ENCODE peak calls at places on chromosomes 1 and 21, in eight cellular contexts. N, T, X, J, Q, F, E and S are unnamed samples.

GRCh38 chr1:164155337-164155850 is 403.6 kb upstream of the PBX1 start:
- DNase-seq in N (no peak), T (no peak), X (no peak), J (no peak), Q (no peak), F (no peak), E (no peak), S (no peak)

GRCh38 chr1:34617717-34618116 is 137.1 kb upstream of the GJB5 start:
- DNase-seq in N (no peak), T (no peak), X (no peak), J (no peak), Q (no peak), F (no peak), E (no peak), S (no peak)

GRCh38 chr1:71834570-71835441 is 447.5 kb downstream of the NEGR1 start:
- DNase-seq in N (no peak), T (no peak), X (peak), J (no peak), Q (no peak), F (no peak), E (no peak), S (no peak)

GRCh38 chr1:167899253-167899681 is 14.7 kb downstream of the ADCY10 start:
- DNase-seq in N (peak), T (peak), X (peak), J (no peak), Q (no peak), F (no peak), E (no peak), S (no peak)

GRCh38 chr1:104132386-104132973 is 382.8 kb downstream of the AMY1C start:
- DNase-seq in N (no peak), T (peak), X (no peak), J (no peak), Q (no peak), F (peak), E (no peak), S (no peak)

GRCh38 chr21:25385912-25386474 is 221.3 kb downstream of the MRPL39 start:
- DNase-seq in N (peak), T (peak), X (peak), J (no peak), Q (no peak), F (peak), E (no peak), S (peak)

GRCh38 chr1:54274448-54274847 is 74.5 kb downstream of the MRPL37 start:
- DNase-seq in N (no peak), T (no peak), X (no peak), J (no peak), Q (no peak), F (no peak), E (no peak), S (no peak)

GRCh38 chr1:234772345-234773147 is 162.6 kb upstream of the IRF2BP2 start:
- DNase-seq in N (peak), T (peak), X (peak), J (peak), Q (peak), F (no peak), E (peak), S (peak)

GRCh38 chr1:215652371-215652770 is 85.3 kb downstream of the KCTD3 start:
- DNase-seq in N (no peak), T (no peak), X (no peak), J (no peak), Q (no peak), F (no peak), E (no peak), S (no peak)

GRCh38 chr1:32947669-32948068 is 16.9 kb downstream of the RNF19B start:
- DNase-seq in N (no peak), T (no peak), X (no peak), J (no peak), Q (no peak), F (no peak), E (no peak), S (no peak)

GRCh38 chr1:37557402-37557801 is 662 bp downstream of the DNALI1 start:
- DNase-seq in N (no peak), T (no peak), X (no peak), J (no peak), Q (no peak), F (no peak), E (no peak), S (no peak)

GRCh38 chr1:207858271-207858670 is 52.7 kb downstream of the CD34 start:
- DNase-seq in N (no peak), T (no peak), X (no peak), J (no peak), Q (no peak), F (no peak), E (no peak), S (no peak)

GRCh38 chr1:77506771-77507170 is 175.7 kb downstream of the ZZZ3 start:
- DNase-seq in N (no peak), T (no peak), X (no peak), J (no peak), Q (no peak), F (no peak), E (no peak), S (peak)

GRCh38 chr1:170765712-170766330 is 101.9 kb downstream of the PRRX1 start:
- DNase-seq in N (no peak), T (peak), X (no peak), J (no peak), Q (no peak), F (no peak), E (no peak), S (no peak)

GRCh38 chr21:41601573-41602371 is 93.8 kb upstream of the TMPRSS2 start:
- DNase-seq in N (no peak), T (no peak), X (no peak), J (peak), Q (no peak), F (no peak), E (no peak), S (no peak)

GRCh38 chr1:199727682-199728081 is 299.8 kb upstream of the NR5A2 start:
- DNase-seq in N (no peak), T (no peak), X (no peak), J (no peak), Q (no peak), F (no peak), E (no peak), S (no peak)

GRCh38 chr21:45788635-45789506 is 145.3 kb downstream of the PCBP3 start:
- DNase-seq in N (no peak), T (no peak), X (no peak), J (no peak), Q (no peak), F (no peak), E (no peak), S (no peak)

GRCh38 chr1:88375977-88376376 is 308.1 kb upstream of the PKN2 start:
- DNase-seq in N (no peak), T (no peak), X (no peak), J (no peak), Q (no peak), F (no peak), E (no peak), S (no peak)

GRCh38 chr1:109923946-109924275 is 13.3 kb downstream of the CSF1 start:
- DNase-seq in N (no peak), T (no peak), X (no peak), J (no peak), Q (no peak), F (no peak), E (no peak), S (no peak)
- TF ChIP-seq CTCF in N (no peak), T (no peak), X (no peak), J (no peak), Q (no peak), F (no peak), E (no peak), S (no peak)

DNA sequence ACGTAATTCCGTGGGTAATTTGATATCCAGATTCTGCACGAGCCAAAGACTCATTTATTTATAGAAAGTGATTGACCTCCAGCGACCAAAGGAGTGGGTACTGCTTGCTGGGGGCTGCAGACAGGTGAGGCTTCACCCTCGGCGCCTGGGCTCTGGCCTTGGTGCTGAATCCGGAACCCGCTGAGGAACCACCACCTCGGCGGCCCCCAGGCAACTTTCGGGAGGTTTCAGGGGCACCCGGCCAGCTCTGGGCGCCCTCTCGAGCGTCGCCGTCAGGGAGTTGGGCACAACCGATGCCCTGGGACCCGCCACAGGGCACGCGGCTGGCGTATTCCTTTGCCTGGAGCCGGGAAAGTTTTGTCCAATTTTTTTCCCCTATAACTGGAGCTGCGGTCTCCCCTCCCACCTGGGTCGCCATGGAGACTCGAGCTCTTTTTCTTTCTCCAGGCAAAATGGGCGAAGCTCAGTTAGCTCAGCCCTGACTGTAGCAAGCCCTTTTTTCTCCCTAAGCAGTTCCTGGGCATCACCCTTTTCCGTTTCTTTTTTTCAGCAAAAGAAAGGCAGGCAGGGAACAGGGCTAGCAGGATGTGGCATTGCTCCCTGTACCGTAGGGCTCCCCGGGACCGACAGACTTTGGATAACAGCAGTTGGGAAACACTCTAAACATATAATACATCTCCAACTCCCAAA is 1.9 kb downstream of the KCNJ6 start:
- DNase-seq in N (no peak), T (peak), X (no peak), J (peak), Q (no peak), F (peak), E (no peak), S (no peak)
- H3K4me3 ChIP-seq in N (no peak), T (no peak), X (no peak), J (no peak), Q (peak), F (no peak), E (no peak), S (no peak)

GRCh38 chr1:168963596-168963995 is 142.9 kb upstream of the ATP1B1 start:
- DNase-seq in N (no peak), T (no peak), X (no peak), J (no peak), Q (no peak), F (no peak), E (no peak), S (no peak)
- TF ChIP-seq CTCF in N (no peak), T (no peak), X (no peak), J (no peak), Q (no peak), F (no peak), E (no peak), S (no peak)

GRCh38 chr1:225577243-225577642 is 75.7 kb downstream of the ENAH start:
- DNase-seq in N (no peak), T (no peak), X (no peak), J (no peak), Q (no peak), F (no peak), E (no peak), S (no peak)

GRCh38 chr1:225581193-225581592 is 71.7 kb downstream of the ENAH start:
- DNase-seq in N (no peak), T (no peak), X (no peak), J (no peak), Q (no peak), F (no peak), E (no peak), S (no peak)

GRCh38 chr1:225578247-225578646 is 74.7 kb downstream of the ENAH start:
- DNase-seq in N (no peak), T (no peak), X (no peak), J (no peak), Q (no peak), F (no peak), E (no peak), S (no peak)

DNA sequence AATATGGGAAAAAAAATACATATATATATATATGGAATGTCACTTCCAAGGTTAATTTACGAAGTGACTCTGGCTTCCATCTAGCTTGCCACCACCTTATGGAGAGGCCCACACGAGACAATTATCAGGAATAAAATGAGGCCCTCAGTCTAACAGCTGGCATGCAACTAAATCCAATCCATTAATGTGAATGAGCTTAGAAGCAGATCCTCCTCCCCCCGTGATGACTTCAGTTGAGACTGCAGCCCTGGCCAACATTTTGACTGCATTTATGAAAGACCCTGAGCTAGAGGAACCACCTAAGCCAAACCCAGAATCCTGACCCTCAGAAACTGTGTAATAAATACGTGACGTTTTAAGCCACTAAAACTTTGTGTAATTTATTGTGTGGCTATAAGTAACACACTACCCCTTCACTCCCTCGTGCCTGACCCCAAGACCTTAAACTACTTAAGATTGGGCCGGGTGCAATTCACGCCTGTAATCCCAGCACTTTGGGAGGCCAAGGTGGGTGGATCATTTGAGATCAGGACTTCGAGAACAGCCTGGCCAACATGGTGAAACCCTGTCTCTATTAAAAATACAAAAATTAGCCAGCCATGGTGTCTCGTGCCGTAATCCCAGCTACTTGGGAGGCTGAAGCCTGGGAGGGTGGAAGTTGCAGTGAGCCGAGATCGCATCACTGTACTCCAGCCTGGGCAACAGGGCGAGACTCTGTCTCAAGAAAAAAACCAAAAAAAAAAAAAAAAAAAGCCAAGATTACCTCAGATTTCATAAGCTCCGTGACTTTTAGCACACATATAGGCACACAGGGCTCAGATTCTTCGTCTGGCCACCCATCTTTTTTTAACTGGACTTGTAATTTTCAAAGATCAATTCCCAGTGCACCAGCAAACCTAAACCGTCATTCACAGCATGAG is 72.5 kb downstream of the ENAH start:
- DNase-seq in N (no peak), T (no peak), X (no peak), J (no peak), Q (no peak), F (no peak), E (no peak), S (no peak)
- H3K4me3 ChIP-seq in N (no peak), T (no peak), X (no peak), J (no peak), Q (no peak), F (no peak), E (no peak), S (no peak)

DNA sequence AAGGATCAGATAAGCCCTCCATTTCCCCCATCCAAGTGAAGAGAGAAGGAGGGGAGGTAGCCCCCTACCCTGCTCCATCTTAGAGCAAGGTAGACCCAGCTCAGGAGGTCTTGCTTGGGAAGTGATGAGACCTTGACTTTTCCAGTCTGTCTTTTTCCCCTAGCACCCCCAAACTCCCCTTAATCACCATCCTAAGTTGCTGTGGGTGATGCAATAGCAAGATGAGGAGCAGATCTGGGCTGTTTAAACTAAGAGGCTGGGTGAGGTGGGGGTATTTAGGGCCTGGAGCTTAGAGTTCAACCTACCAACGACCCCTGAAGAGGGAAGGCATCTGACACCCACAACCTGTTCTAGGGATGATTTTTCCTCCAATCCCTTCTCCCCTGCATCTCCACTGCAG is 1.7 kb downstream of the ATP1A2 start:
- DNase-seq in N (no peak), T (no peak), X (no peak), J (no peak), Q (no peak), F (no peak), E (no peak), S (no peak)
- TF ChIP-seq CTCF in N (no peak), T (no peak), X (no peak), J (no peak), Q (no peak), F (no peak), E (no peak), S (no peak)

GRCh38 chr1:180524915-180525695 is 22.7 kb upstream of the ACBD6 start:
- DNase-seq in N (no peak), T (no peak), X (no peak), J (no peak), Q (no peak), F (no peak), E (no peak), S (no peak)
- H3K4me3 ChIP-seq in N (no peak), T (no peak), X (no peak), J (no peak), Q (no peak), F (no peak), E (no peak), S (no peak)

GRCh38 chr1:95793893-95794292 is 559.9 kb downstream of the RWDD3 start:
- DNase-seq in N (no peak), T (no peak), X (no peak), J (no peak), Q (no peak), F (no peak), E (no peak), S (no peak)
- TF ChIP-seq CTCF in N (no peak), T (peak), X (no peak), J (no peak), Q (no peak), F (no peak), E (no peak), S (peak)

DNA sequence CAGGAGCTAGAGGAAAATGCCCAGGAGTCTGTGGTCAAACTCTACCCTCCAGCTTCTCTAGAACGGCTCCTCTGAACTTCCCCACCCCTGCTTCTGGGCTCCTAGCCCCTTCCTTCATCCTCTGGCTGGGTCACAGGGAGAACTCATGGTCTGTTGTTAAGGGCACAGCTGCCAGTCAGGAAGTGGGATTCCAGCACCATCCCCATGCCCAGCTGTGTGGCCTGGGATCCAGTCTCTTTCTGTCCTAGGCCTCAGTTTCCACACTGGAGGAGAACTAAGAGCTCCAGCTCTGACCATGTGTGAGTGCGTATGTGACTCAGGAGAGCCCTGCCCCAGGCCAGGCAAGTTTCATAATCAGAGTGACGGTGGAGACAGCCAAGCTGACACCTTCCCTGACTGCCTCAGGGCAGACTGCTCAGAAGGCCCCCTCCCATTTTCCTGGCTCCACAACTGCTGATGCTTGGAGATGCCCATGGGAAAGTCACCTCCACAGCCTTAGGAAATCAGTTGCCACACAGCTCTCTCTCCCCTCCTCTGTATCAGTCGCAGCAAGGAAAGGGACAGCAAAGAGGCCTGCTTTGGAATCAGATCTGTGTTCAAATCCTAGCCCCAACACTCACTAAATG is 1.8 kb downstream of the IGSF8 start:
- DNase-seq in N (no peak), T (no peak), X (peak), J (peak), Q (no peak), F (no peak), E (no peak), S (no peak)
- H3K4me3 ChIP-seq in N (no peak), T (no peak), X (no peak), J (no peak), Q (peak), F (no peak), E (no peak), S (no peak)

DNA sequence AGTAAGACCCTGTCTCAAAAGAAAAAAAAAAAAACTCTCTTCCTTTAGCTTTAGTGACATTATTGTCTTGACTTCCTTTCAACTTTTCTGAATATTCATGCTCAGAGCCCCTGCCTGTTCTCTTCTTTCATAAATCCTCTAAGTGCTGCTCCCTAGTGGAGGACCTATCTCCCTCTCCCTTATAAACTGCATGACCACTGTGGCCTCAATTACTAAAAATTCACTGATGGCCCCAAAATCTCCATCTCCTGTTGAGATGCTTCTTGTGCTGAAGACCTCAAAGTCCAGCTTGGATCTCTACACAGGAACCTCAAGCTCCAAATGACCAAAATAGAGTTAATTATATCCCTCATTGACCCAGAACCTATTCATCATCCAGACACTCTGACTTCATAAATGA is 7.8 kb downstream of the ITLN1 start:
- DNase-seq in N (no peak), T (no peak), X (no peak), J (no peak), Q (no peak), F (no peak), E (no peak), S (no peak)
- TF ChIP-seq CTCF in N (peak), T (no peak), X (no peak), J (peak), Q (no peak), F (no peak), E (peak), S (no peak)